ENCODE peak calls at places on chromosomes 13 and 19, in seven cellular contexts. One of them, this sample, is unnamed. For H3K36me3, the result is how much of the 10 kb centered on the place peaks cover.

GRCh38 chr19:7611541-7612279 is 16.0 kb downstream of the CAMSAP3 start:
- DNase-seq in endothelial cell of umbilical vein: no peak
- DNase-seq in breast epithelium: no peak
- DNase-seq in transverse colon: no peak
- DNase-seq in prostate gland: no peak
- DNase-seq in H1: no peak
- DNase-seq in K562: peak
- DNase-seq in this sample: no peak

GRCh38 chr19:33879818-33880575 is 83.3 kb downstream of the KCTD15 start:
- DNase-seq in K562: no peak
- DNase-seq in endothelial cell of umbilical vein: peak
- DNase-seq in breast epithelium: peak
- DNase-seq in transverse colon: no peak
- DNase-seq in H1: no peak
- DNase-seq in prostate gland: no peak
- DNase-seq in this sample: no peak

GRCh38 chr13:27264181-27264580 is 6.4 kb upstream of the RASL11A start:
- DNase-seq in prostate gland: no peak
- DNase-seq in breast epithelium: no peak
- DNase-seq in K562: no peak
- DNase-seq in H1: no peak
- DNase-seq in endothelial cell of umbilical vein: no peak
- DNase-seq in transverse colon: no peak
- DNase-seq in this sample: no peak

GRCh38 chr13:74620711-74621110 is 486.5 kb upstream of the KLF12 start:
- DNase-seq in transverse colon: no peak
- DNase-seq in breast epithelium: no peak
- DNase-seq in prostate gland: no peak
- DNase-seq in H1: no peak
- DNase-seq in K562: no peak
- DNase-seq in endothelial cell of umbilical vein: no peak
- DNase-seq in this sample: no peak

GRCh38 chr13:76799696-76800095 is 86.5 kb downstream of the KCTD12 start:
- DNase-seq in endothelial cell of umbilical vein: peak
- DNase-seq in prostate gland: no peak
- DNase-seq in H1: no peak
- DNase-seq in K562: no peak
- DNase-seq in transverse colon: no peak
- DNase-seq in breast epithelium: no peak
- DNase-seq in this sample: no peak

GRCh38 chr19:15291666-15292065 is 40.7 kb downstream of the BRD4 start:
- DNase-seq in H1: no peak
- DNase-seq in prostate gland: no peak
- DNase-seq in K562: no peak
- DNase-seq in endothelial cell of umbilical vein: no peak
- DNase-seq in breast epithelium: no peak
- DNase-seq in transverse colon: no peak
- DNase-seq in this sample: no peak

GRCh38 chr13:75864718-75865117 is 228.6 kb downstream of the LMO7 start:
- DNase-seq in endothelial cell of umbilical vein: no peak
- DNase-seq in transverse colon: no peak
- DNase-seq in K562: no peak
- DNase-seq in breast epithelium: no peak
- DNase-seq in H1: no peak
- DNase-seq in prostate gland: no peak
- DNase-seq in this sample: no peak

GRCh38 chr13:75603038-75603437 is 33.1 kb upstream of the LMO7 start:
- DNase-seq in prostate gland: no peak
- DNase-seq in H1: no peak
- DNase-seq in endothelial cell of umbilical vein: no peak
- DNase-seq in K562: no peak
- DNase-seq in transverse colon: no peak
- DNase-seq in breast epithelium: no peak
- DNase-seq in this sample: no peak

GRCh38 chr13:35228536-35228935 is 248.0 kb downstream of the MAB21L1 start:
- DNase-seq in transverse colon: no peak
- DNase-seq in K562: no peak
- DNase-seq in prostate gland: no peak
- DNase-seq in breast epithelium: no peak
- DNase-seq in H1: no peak
- DNase-seq in endothelial cell of umbilical vein: no peak
- DNase-seq in this sample: no peak

GRCh38 chr13:80083516-80084085 is 257.3 kb downstream of the SPRY2 start:
- DNase-seq in K562: no peak
- DNase-seq in endothelial cell of umbilical vein: peak
- DNase-seq in breast epithelium: no peak
- DNase-seq in prostate gland: no peak
- DNase-seq in transverse colon: no peak
- DNase-seq in H1: no peak
- DNase-seq in this sample: no peak

GRCh38 chr19:38843175-38843758 is 6.5 kb downstream of the HNRNPL start:
- DNase-seq in H1: no peak
- DNase-seq in transverse colon: no peak
- DNase-seq in prostate gland: no peak
- DNase-seq in endothelial cell of umbilical vein: no peak
- DNase-seq in breast epithelium: no peak
- DNase-seq in K562: peak
- DNase-seq in this sample: no peak

GRCh38 chr19:38840583-38840968 is 9.0 kb upstream of the ECH1 start:
- DNase-seq in transverse colon: no peak
- DNase-seq in H1: no peak
- DNase-seq in prostate gland: no peak
- DNase-seq in endothelial cell of umbilical vein: no peak
- DNase-seq in breast epithelium: no peak
- DNase-seq in K562: no peak
- DNase-seq in this sample: no peak

GRCh38 chr19:38841180-38841766 is 8.5 kb downstream of the HNRNPL start:
- DNase-seq in prostate gland: no peak
- DNase-seq in K562: no peak
- DNase-seq in breast epithelium: no peak
- DNase-seq in H1: no peak
- DNase-seq in endothelial cell of umbilical vein: no peak
- DNase-seq in transverse colon: no peak
- DNase-seq in this sample: no peak

GRCh38 chr19:38842439-38843174 is 7.2 kb downstream of the HNRNPL start:
- DNase-seq in H1: no peak
- DNase-seq in endothelial cell of umbilical vein: no peak
- DNase-seq in K562: no peak
- DNase-seq in breast epithelium: no peak
- DNase-seq in transverse colon: peak
- DNase-seq in prostate gland: no peak
- DNase-seq in this sample: no peak

DNA sequence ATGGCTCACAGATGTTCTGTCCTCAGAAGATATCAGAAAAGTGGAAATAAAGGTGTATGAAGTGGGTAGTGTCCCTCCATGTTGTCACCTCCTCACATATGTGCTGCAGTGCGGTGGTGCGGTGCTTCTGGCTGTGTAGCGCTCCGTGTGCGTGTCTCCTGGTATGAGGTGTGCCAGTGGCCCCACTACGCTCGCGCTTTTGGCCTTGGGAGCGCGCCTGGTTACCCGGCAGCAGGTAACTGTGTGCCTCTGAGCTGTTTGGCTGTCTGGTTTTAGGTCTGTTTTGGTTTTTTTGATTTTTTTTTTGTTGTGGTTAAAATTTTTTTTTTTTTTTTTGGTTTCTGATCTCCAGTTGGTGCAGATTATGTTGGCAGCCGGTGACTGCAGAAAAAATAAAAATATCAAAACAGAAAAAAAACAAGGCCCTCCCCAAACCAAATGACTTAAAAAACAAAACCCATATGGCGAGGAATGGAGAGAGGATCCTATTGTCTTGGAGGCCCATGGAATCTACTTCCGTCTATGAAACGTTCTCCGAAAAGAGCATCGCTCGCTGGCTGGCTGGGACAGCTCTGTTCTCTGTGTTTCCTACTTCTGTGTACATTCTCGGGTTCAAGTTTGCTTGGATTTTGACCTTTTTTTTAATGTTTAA is 7.9 kb downstream of the HNRNPL start:
- DNase-seq in prostate gland: no peak
- DNase-seq in endothelial cell of umbilical vein: no peak
- DNase-seq in transverse colon: no peak
- DNase-seq in H1: no peak
- DNase-seq in K562: no peak
- DNase-seq in breast epithelium: no peak
- DNase-seq in this sample: no peak
- TF ChIP-seq POLR2AphosphoS5 in prostate gland: no peak
- TF ChIP-seq POLR2AphosphoS5 in endothelial cell of umbilical vein: no peak
- TF ChIP-seq POLR2AphosphoS5 in transverse colon: peak
- TF ChIP-seq POLR2AphosphoS5 in H1: peak
- TF ChIP-seq POLR2AphosphoS5 in K562: no peak
- TF ChIP-seq POLR2AphosphoS5 in breast epithelium: no peak
- TF ChIP-seq POLR2AphosphoS5 in this sample: peak

DNA sequence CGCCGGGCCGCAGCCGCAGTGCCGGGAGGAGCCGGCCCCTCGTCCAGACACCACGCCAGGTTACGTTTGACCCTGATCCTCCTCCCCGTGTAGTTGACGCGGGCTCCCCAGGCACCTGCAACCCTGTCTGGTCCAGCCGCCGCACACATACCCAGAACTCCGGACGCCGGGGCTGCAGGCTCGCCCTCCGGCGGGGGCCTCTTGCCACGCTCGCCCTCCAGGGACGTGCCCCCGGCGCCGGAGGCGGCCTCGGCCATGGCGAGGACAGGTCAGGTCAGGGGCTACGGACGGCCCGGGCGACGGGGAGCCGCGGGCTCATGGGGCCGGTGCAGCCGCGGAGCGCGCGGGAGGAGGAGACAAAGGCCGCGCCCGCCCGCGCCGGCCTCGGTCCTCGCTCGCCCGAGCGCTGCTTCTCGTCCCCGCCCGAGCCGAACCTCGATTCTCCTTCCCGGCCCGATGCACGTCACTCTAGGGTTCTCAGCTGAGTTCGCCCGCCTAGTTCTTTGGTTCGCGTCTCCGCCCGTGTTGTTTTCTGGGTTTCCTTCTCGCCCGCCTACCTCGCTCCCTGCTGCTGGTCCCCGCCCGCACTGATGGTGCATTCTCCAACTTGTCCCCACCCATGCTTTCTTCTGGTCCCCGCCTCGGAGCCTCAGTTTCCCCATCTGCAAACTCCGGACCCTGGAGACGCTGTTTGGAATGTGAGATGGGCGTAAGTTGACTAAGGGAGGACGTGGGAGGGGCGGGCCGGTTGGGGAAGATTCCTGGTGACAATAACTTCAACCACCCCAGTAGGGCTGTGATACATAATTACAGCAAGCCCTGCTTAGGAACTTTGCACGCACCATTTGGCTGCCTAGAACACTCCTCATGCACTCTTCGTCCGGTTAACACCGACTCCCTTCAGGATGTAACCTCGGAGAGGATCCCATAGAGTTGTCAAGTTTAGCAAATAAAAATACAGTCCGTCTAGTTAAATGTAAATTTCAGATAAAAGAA is at the start of gene ANO8:
- DNase-seq in transverse colon: peak
- DNase-seq in endothelial cell of umbilical vein: peak
- DNase-seq in prostate gland: peak
- DNase-seq in K562: peak
- DNase-seq in breast epithelium: peak
- DNase-seq in H1: peak
- DNase-seq in this sample: peak
- TF ChIP-seq POLR2A in transverse colon: no peak
- TF ChIP-seq POLR2A in endothelial cell of umbilical vein: no peak
- TF ChIP-seq POLR2A in prostate gland: peak
- TF ChIP-seq POLR2A in K562: no peak
- TF ChIP-seq POLR2A in breast epithelium: no peak
- TF ChIP-seq POLR2A in H1: peak
- TF ChIP-seq POLR2A in this sample: no peak

DNA sequence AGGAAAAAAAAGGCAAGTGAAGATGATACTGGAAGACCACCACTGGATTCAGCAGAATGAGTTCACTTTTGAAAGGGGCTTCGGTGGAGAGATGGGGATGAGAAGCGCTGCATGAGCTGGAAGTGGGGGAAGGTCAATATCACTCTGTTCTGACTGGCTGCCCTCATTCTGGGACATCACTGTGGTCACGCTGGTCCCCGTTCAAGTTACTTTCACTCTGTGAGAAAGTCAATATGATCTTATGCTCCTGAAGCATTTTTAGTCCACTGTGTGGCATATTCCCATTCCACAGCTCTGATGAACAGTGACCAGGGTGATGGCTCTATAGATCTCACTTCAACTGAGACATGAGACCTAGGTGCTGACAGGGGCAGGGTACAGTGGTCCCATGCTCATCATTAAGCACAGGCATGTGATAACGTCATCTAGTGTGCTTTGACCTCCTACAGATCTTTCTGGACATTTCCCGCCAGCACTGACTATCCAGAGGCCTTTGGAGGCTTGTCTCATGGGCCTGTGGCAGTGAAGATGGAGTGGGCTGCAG is 40.2 kb upstream of the GPR183 start:
- DNase-seq in endothelial cell of umbilical vein: no peak
- DNase-seq in prostate gland: no peak
- DNase-seq in K562: no peak
- DNase-seq in transverse colon: no peak
- DNase-seq in breast epithelium: no peak
- DNase-seq in H1: no peak
- DNase-seq in this sample: no peak
- H3K36me3 ChIP-seq in endothelial cell of umbilical vein: under half
- H3K36me3 ChIP-seq in prostate gland: under half
- H3K36me3 ChIP-seq in K562: under half
- H3K36me3 ChIP-seq in transverse colon: under half
- H3K36me3 ChIP-seq in breast epithelium: under half
- H3K36me3 ChIP-seq in H1: under half
- H3K36me3 ChIP-seq in this sample: half or more

GRCh38 chr13:73220966-73221720 is 162.3 kb downstream of the KLF5 start:
- DNase-seq in endothelial cell of umbilical vein: no peak
- DNase-seq in prostate gland: no peak
- DNase-seq in K562: no peak
- DNase-seq in breast epithelium: no peak
- DNase-seq in transverse colon: peak
- DNase-seq in H1: no peak
- DNase-seq in this sample: no peak

GRCh38 chr13:73225983-73226382 is 167.2 kb downstream of the KLF5 start:
- DNase-seq in H1: no peak
- DNase-seq in transverse colon: no peak
- DNase-seq in breast epithelium: no peak
- DNase-seq in endothelial cell of umbilical vein: no peak
- DNase-seq in prostate gland: no peak
- DNase-seq in K562: no peak
- DNase-seq in this sample: no peak

GRCh38 chr13:73222627-73223026 is 163.8 kb downstream of the KLF5 start:
- DNase-seq in endothelial cell of umbilical vein: no peak
- DNase-seq in K562: no peak
- DNase-seq in H1: no peak
- DNase-seq in prostate gland: no peak
- DNase-seq in breast epithelium: no peak
- DNase-seq in transverse colon: no peak
- DNase-seq in this sample: no peak

GRCh38 chr13:73224708-73225107 is 165.9 kb downstream of the KLF5 start:
- DNase-seq in transverse colon: no peak
- DNase-seq in prostate gland: no peak
- DNase-seq in breast epithelium: no peak
- DNase-seq in endothelial cell of umbilical vein: no peak
- DNase-seq in K562: no peak
- DNase-seq in H1: no peak
- DNase-seq in this sample: no peak

DNA sequence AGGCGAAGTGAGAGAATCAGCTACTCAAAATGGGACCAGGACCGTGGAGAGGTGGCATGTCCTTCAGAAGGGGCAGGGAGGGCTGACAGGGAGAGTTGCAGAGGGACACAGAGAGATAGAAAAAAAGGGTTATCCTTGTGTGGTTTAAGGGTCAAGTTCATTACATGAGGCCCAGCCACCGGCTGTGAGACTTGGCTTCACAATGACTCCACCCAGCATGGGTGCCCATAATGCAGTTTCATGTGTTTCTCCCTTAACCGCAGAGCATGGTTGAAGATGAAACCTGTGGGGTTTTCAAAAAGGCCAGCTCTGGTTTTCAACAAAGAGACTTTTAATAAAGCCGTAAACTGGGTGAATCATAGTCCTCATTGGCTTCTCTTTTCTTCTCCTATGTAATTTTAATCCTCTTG is 164.6 kb downstream of the KLF5 start:
- DNase-seq in endothelial cell of umbilical vein: no peak
- DNase-seq in prostate gland: no peak
- DNase-seq in H1: no peak
- DNase-seq in K562: no peak
- DNase-seq in breast epithelium: no peak
- DNase-seq in transverse colon: no peak
- DNase-seq in this sample: no peak
- TF ChIP-seq POLR2AphosphoS5 in endothelial cell of umbilical vein: no peak
- TF ChIP-seq POLR2AphosphoS5 in prostate gland: no peak
- TF ChIP-seq POLR2AphosphoS5 in H1: no peak
- TF ChIP-seq POLR2AphosphoS5 in K562: no peak
- TF ChIP-seq POLR2AphosphoS5 in breast epithelium: no peak
- TF ChIP-seq POLR2AphosphoS5 in transverse colon: no peak
- TF ChIP-seq POLR2AphosphoS5 in this sample: no peak

This sample was measured in stomach.